ENCODE peak calls at places on chromosomes 7 and 10, in five cellular contexts. W is hypothalamus; Q is central memory CD4-positive, alpha-beta T cell; N is CD4-positive, alpha-beta T cell; S is NCI-H1694 treated with DMSO at 0.1 percent for 48 hours. B is an unnamed sample.

GRCh38 chr7:21587139-21587773 is 44.4 kb downstream of the DNAH11 start:
- DNase-seq in W (no peak), Q (no peak), N (no peak), S (no peak), B (no peak)

GRCh38 chr10:30447125-30447799 is 13.3 kb downstream of the MAP3K8 start:
- DNase-seq in W (no peak), Q (no peak), N (no peak), S (no peak), B (no peak)

GRCh38 chr7:7427363-7427762 is 108.3 kb downstream of the COL28A1 start:
- DNase-seq in W (no peak), Q (no peak), N (no peak), S (no peak), B (no peak)

GRCh38 chr7:2635810-2636701 is 4.3 kb downstream of the TTYH3 start:
- DNase-seq in W (peak; percentile 59), Q (no peak), N (no peak), S (no peak), B (no peak)

GRCh38 chr7:93148135-93148534 is at the start of gene SAMD9L:
- DNase-seq in W (no peak), Q (peak; percentile 22), N (no peak), S (no peak), B (no peak)

GRCh38 chr10:48390933-48391845 is 84.7 kb downstream of the MAPK8 start:
- DNase-seq in W (no peak), Q (no peak), N (no peak), S (no peak), B (no peak)

GRCh38 chr7:34260282-34260681 is 354.9 kb downstream of the BMPER start:
- DNase-seq in W (no peak), Q (no peak), N (no peak), S (no peak), B (no peak)

GRCh38 chr10:78634835-78635234 is 433.9 kb upstream of the ZMIZ1 start:
- DNase-seq in W (no peak), Q (no peak), N (no peak), S (no peak), B (no peak)

GRCh38 chr7:99000904-99001442 is 122.6 kb downstream of the TRRAP start:
- DNase-seq in W (no peak), Q (no peak), N (no peak), S (no peak), B (no peak)